ENCODE peak calls at places on chromosomes 7 and 10, in five cellular contexts. J, F, V, I and X are unnamed samples.

GRCh38 chr7:44911911-44912310 is 26.6 kb upstream of the PURB start:
- DNase-seq in J (no peak), F (no peak), V (peak), I (no peak), X (no peak)

GRCh38 chr7:4712371-4713182 is 30.5 kb downstream of the FOXK1 start:
- DNase-seq in J (no peak), F (no peak), V (peak), I (no peak), X (no peak)

GRCh38 chr10:99548041-99548530 is 15.3 kb downstream of the NKX2-3 start:
- DNase-seq in J (no peak), F (no peak), V (no peak), I (no peak), X (no peak)

GRCh38 chr10:48199580-48200377 is 74.7 kb downstream of the FRMPD2 start:
- DNase-seq in J (no peak), F (no peak), V (peak), I (no peak), X (no peak)

GRCh38 chr7:50276446-50276845 is 28.1 kb upstream of the IKZF1 start:
- DNase-seq in J (no peak), F (no peak), V (no peak), I (no peak), X (no peak)

GRCh38 chr7:83161186-83161585 is 1.5 kb downstream of the PCLO start:
- DNase-seq in J (no peak), F (no peak), V (no peak), I (no peak), X (no peak)

GRCh38 chr7:119175916-119176627 is 951.6 kb downstream of the ANKRD7 start:
- DNase-seq in J (no peak), F (peak), V (peak), I (no peak), X (no peak)

GRCh38 chr7:114370177-114370576 is 44.4 kb upstream of the FOXP2 start:
- DNase-seq in J (no peak), F (no peak), V (peak), I (no peak), X (no peak)

GRCh38 chr10:97584060-97584797 is at the start of gene HOGA1:
- DNase-seq in J (no peak), F (no peak), V (peak), I (peak), X (no peak)

GRCh38 chr7:95687759-95688343 is 84.5 kb upstream of the DYNC1I1 start:
- DNase-seq in J (no peak), F (no peak), V (peak), I (no peak), X (no peak)

GRCh38 chr10:131095109-131095580 is 216.4 kb downstream of the TCERG1L start:
- DNase-seq in J (no peak), F (no peak), V (no peak), I (no peak), X (no peak)
- H3K27ac ChIP-seq in J (no peak), F (no peak), V (no peak), I (no peak), X (no peak)

DNA sequence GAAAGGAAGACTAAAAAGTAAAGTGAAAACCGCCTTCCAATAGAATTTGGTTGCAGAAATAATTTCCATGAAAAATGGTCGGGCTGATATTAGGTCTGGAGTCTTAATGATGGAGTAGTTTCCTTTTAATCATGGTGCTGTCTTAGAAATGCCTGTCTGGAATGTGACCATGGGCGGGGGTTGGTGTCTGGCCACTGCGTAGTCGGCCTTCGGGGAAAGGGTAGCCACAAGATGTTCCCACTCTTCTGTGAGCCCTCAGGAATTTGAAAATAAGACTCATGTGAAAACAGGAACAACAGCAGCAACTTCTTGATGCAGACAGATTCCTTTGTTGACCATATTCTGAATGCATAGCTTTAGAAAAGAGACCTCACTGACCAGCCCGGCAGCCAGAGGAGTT is 176.8 kb downstream of the KIAA1217 start:
- DNase-seq in J (no peak), F (no peak), V (peak), I (no peak), X (no peak)
- H3K27ac ChIP-seq in J (no peak), F (no peak), V (no peak), I (no peak), X (no peak)

GRCh38 chr10:64036306-64036930 is 515.2 kb downstream of the REEP3 start:
- DNase-seq in J (no peak), F (no peak), V (peak), I (no peak), X (no peak)
- H3K27ac ChIP-seq in J (no peak), F (no peak), V (no peak), I (no peak), X (no peak)

DNA sequence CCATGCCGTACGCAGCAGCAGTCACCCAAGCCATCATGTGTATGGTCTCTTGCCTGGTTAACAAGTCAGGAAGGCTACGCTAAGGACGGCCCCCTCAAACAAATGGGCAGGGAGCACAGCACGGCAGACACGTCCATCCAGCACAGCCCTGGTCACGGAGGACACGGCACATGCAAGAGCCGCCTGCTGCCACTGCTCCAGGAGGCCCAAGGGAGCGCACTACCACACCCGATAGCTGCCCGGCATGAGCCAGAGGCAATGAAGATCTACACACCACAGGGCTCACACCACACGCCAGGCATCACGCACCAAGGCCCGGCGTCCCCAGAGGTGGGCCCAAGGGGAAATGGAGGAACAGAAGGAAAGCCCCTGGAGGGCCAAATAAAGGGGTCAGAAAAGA is 134.2 kb downstream of the MAD1L1 start:
- DNase-seq in J (no peak), F (no peak), V (no peak), I (no peak), X (no peak)
- H3K27ac ChIP-seq in J (no peak), F (no peak), V (no peak), I (no peak), X (no peak)

GRCh38 chr7:25621993-25622392 is 393.7 kb upstream of the NPVF start:
- DNase-seq in J (no peak), F (no peak), V (no peak), I (no peak), X (no peak)

GRCh38 chr7:25625316-25625715 is 397.0 kb upstream of the NPVF start:
- DNase-seq in J (no peak), F (no peak), V (no peak), I (no peak), X (no peak)

GRCh38 chr7:25624001-25624400 is 395.7 kb upstream of the NPVF start:
- DNase-seq in J (no peak), F (no peak), V (no peak), I (no peak), X (no peak)

GRCh38 chr7:25622716-25623115 is 394.4 kb upstream of the NPVF start:
- DNase-seq in J (no peak), F (no peak), V (no peak), I (no peak), X (no peak)

DNA sequence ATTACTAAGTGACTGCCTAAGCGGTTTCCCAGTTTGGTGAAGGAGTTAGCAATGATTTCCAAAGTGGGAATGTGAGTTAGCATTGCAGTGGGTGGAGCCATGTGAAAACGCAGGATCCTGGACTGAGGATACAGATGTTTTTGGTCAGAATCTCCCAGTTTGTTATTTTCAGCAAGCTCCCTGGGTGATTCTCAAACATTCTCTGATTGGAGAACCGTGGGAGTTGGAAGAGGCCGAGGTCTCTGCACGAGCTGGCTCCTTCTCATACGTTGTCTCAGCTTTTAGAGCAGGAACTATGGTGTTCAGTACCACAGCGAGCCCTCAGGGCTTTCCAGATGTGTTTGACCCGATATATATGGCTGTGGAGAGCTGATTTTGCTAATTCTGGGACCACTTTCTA is 396.6 kb upstream of the NPVF start:
- DNase-seq in J (no peak), F (no peak), V (peak), I (no peak), X (no peak)
- H3K27ac ChIP-seq in J (no peak), F (no peak), V (no peak), I (peak), X (peak)

GRCh38 chr10:33697016-33697415 is 362.5 kb upstream of the NRP1 start:
- DNase-seq in J (no peak), F (no peak), V (no peak), I (no peak), X (no peak)
- H3K27ac ChIP-seq in J (no peak), F (no peak), V (no peak), I (no peak), X (no peak)

DNA sequence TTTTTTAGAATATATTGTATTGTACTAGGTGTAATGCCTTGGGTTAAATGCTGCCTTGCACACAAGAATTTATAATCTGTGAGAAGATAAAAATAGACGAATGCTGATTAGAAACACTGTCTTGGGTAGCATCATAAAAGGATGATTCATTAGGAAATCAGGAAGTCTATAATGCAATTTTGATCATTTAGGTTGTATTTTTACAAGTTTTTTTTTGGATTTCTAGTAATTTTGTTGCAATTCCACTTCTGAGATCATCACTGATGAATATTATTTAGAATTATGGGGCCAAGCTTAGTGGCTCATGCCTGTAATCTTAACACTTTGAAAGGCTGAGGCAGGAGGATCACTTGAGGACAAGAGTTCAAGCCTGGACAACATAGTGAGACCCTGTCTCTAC is 29.6 kb downstream of the WBP1L start:
- DNase-seq in J (no peak), F (no peak), V (no peak), I (no peak), X (no peak)
- H3K27ac ChIP-seq in J (no peak), F (no peak), V (no peak), I (peak), X (peak)

GRCh38 chr10:121614746-121615145 is 16.5 kb upstream of the FGFR2 start:
- DNase-seq in J (no peak), F (no peak), V (no peak), I (no peak), X (no peak)

GRCh38 chr10:121615401-121615800 is 17.2 kb upstream of the FGFR2 start:
- DNase-seq in J (no peak), F (no peak), V (no peak), I (no peak), X (no peak)

GRCh38 chr10:121617176-121617575 is 18.9 kb upstream of the FGFR2 start:
- DNase-seq in J (no peak), F (no peak), V (no peak), I (no peak), X (peak)

GRCh38 chr10:121615862-121616261 is 17.6 kb upstream of the FGFR2 start:
- DNase-seq in J (no peak), F (no peak), V (no peak), I (no peak), X (no peak)

DNA sequence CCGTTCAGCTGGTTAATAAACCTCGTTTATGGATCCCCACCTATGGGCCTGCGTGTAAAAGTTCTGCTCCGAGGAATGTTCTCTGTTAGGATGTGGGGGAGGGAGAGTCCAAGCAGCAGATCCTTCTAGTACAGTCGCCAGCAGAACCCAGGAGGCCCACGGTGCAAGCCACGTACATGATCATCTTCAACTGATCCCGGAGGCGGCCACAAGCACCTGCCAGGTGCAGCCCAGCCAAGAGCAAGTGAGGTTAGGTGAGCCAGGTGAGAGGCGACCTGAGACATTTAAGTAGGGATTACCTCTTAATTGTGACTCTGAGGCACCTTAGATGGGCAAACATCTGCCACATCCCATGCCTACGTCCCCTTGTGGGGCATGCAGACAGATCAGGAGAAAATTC is 18.0 kb upstream of the FGFR2 start:
- DNase-seq in J (no peak), F (no peak), V (no peak), I (no peak), X (peak)
- H3K27ac ChIP-seq in J (no peak), F (no peak), V (no peak), I (no peak), X (no peak)

DNA sequence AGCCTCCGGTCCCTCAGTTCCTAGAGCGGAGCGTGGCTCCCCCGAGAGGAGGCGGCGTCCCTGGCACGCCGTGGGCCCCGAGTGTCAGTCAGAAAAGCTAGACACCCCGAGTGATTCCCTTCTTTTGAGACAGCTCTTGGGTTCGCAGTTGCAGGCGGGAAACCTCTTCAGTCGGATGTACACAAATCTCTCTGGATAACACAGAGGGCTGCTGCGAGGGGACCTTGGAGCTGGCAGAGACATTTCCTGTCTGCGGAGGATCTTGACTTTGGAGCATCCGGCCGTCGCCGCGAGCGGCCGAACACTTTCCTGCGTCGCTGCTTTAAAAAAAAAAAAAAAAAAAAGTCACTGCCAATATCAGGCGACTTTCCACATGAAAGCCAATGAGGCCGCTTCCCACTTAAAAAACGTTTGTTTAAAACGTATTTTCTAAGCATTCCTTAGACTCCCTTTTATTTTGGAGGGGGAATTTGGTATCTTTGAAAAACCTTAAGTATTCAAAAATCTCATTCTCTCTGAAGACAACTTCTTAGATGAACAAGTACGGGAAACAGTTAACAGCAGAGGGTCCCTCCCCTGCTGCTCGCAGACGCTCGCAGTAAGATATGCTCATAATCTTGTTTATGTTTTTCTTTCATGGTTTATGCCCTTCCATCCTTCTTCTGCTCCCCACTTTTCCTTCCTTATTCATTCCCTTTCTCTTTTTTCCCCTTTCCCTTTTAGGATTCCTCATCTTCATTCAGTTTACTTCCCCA is 9.9 kb downstream of the HHEX start:
- DNase-seq in J (no peak), F (no peak), V (no peak), I (no peak), X (no peak)
- H3K27ac ChIP-seq in J (peak), F (no peak), V (no peak), I (no peak), X (no peak)

DNA sequence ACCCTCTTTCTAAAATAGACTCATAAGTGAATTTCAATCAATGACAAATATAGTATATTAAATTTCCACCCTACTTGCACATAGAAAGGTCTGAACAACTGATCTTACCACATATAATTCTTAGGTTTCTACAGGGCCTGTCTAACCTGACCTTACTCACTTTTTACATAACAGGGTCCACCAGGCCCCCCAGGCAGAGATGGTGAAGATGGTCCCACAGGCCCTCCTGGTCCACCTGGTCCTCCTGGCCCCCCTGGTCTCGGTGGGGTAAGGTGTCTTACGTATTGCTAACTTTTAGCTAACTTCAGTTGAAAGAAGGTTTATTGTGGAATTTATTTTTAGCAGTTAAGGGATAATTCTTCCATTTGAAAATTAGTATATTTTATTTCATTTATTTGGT is 5.3 kb downstream of the COL1A2 start:
- DNase-seq in J (no peak), F (no peak), V (no peak), I (no peak), X (no peak)
- H3K27ac ChIP-seq in J (no peak), F (no peak), V (no peak), I (no peak), X (peak)